ENCODE peak calls at places on chromosomes 4 and X, in eight cellular contexts. Y, Q, F, U, X, A, V and S are unnamed samples.

GRCh38 chr4:80213117-80213815 is 16.0 kb downstream of the PRDM8 start:
- DNase-seq in U (no peak), V (no peak), F (peak), A (no peak), Q (no peak), Y (peak), X (peak), S (no peak)

GRCh38 chr4:134320048-134320447 is 118.5 kb upstream of the PABPC4L start:
- DNase-seq in Y (peak), V (peak), X (no peak), F (peak), U (no peak), A (no peak), Q (no peak), S (no peak)

GRCh38 chrX:130118396-130118795 is 8.1 kb upstream of the ELF4 start:
- DNase-seq in U (no peak), V (peak), X (peak), Q (no peak), Y (peak), F (peak), A (peak), S (no peak)

GRCh38 chr4:133960975-133961374 is 240.6 kb downstream of the PABPC4L start:
- DNase-seq in F (no peak), U (peak), Q (no peak), X (no peak), A (no peak), Y (no peak), V (no peak), S (no peak)

GRCh38 chr4:139791681-139792080 is 126.1 kb downstream of the MGST2 start:
- DNase-seq in U (no peak), V (no peak), A (peak), Y (no peak), X (no peak), F (no peak), Q (no peak), S (no peak)

GRCh38 chr4:106587558-106587957 is 219.0 kb upstream of the GIMD1 start:
- DNase-seq in Q (no peak), V (peak), Y (peak), A (peak), F (peak), X (peak), U (no peak), S (peak)

GRCh38 chr4:144355809-144356757 is 215.6 kb upstream of the GYPA start:
- DNase-seq in Q (peak), U (peak), A (peak), X (peak), V (peak), Y (peak), F (peak), S (no peak)

GRCh38 chrX:140526138-140526537 is 21.3 kb upstream of the SOX3 start:
- DNase-seq in Q (no peak), F (peak), A (no peak), X (peak), U (no peak), Y (peak), V (no peak), S (no peak)

GRCh38 chrX:43975747-43976146 is 2.6 kb upstream of the NDP start:
- DNase-seq in F (no peak), Y (no peak), A (no peak), Q (no peak), V (no peak), X (no peak), U (no peak), S (no peak)

GRCh38 chr4:33537527-33537926 is 2706.8 kb downstream of the ARAP2 start:
- DNase-seq in V (no peak), Q (no peak), F (no peak), U (no peak), X (no peak), A (no peak), Y (no peak), S (no peak)

GRCh38 chr4:3217266-3217665 is 31.7 kb upstream of the MSANTD1 start:
- DNase-seq in X (no peak), U (no peak), Q (no peak), V (no peak), A (no peak), Y (no peak), F (no peak), S (no peak)
- H3K4me2 ChIP-seq in X (no peak), U (no peak), Q (no peak), V (no peak), A (no peak), Y (no peak), F (no peak), S (no peak)

GRCh38 chr4:45732161-45732560 is 391.7 kb downstream of the GABRG1 start:
- DNase-seq in Y (no peak), V (no peak), X (no peak), Q (no peak), F (no peak), U (no peak), A (no peak), S (no peak)
- H3K9ac ChIP-seq in Y (no peak), V (no peak), X (no peak), Q (no peak), F (no peak), U (no peak), A (no peak), S (no peak)

GRCh38 chr4:23212558-23212957 is 519.8 kb downstream of the GBA3 start:
- DNase-seq in Q (no peak), U (no peak), Y (peak), X (no peak), F (peak), A (no peak), V (no peak), S (no peak)
- TF ChIP-seq EZH2 in Q (no peak), U (no peak), Y (no peak), X (no peak), F (no peak), A (no peak), V (no peak), S (no peak)

DNA sequence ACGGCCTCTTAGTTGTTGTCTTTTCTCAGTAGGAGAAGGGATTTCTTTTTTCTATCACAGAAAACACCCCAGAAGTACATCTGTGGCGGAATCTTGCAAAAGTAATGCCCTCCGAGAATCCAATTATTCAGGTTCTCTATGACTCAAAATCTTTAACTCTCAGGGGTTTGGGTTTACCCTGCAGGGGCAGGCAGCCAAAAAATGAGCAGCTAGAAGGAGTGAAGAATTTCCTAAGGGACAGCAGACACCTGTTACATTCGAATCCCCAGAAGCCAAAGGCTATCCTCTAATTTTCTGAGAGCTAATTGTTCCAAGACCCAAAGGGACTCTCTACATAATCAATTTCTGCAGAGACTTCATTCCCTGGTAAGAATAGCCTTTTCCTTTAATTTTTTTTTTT is 27.4 kb upstream of the CBR4 start:
- DNase-seq in U (no peak), Q (no peak), V (peak), X (no peak), A (no peak), Y (no peak), F (no peak), S (no peak)
- H3K4me2 ChIP-seq in U (no peak), Q (no peak), V (peak), X (no peak), A (no peak), Y (no peak), F (no peak), S (no peak)

GRCh38 chrX:48694776-48695523 is 1.6 kb upstream of the SUV39H1 start:
- DNase-seq in X (no peak), Q (no peak), A (no peak), Y (no peak), F (no peak), U (no peak), V (no peak), S (no peak)
- H3K9ac ChIP-seq in X (peak), Q (peak), A (no peak), Y (peak), F (no peak), U (peak), V (no peak), S (no peak)

GRCh38 chr4:1000686-1001260 is 7.6 kb upstream of the SLC26A1 start:
- DNase-seq in Y (no peak), U (no peak), A (no peak), Q (no peak), X (no peak), F (no peak), V (no peak), S (no peak)

GRCh38 chr4:1001561-1002130 is 8.4 kb upstream of the SLC26A1 start:
- DNase-seq in F (no peak), X (peak), A (no peak), U (no peak), Q (no peak), V (no peak), Y (no peak), S (no peak)

GRCh38 chr4:1002631-1003251 is 8.7 kb upstream of the FGFRL1 start:
- DNase-seq in F (no peak), Q (no peak), Y (no peak), U (no peak), V (no peak), X (peak), A (no peak), S (no peak)

GRCh38 chr4:1003271-1004070 is 8.0 kb upstream of the FGFRL1 start:
- DNase-seq in Q (no peak), Y (no peak), A (no peak), X (no peak), F (no peak), U (no peak), V (no peak), S (no peak)

DNA sequence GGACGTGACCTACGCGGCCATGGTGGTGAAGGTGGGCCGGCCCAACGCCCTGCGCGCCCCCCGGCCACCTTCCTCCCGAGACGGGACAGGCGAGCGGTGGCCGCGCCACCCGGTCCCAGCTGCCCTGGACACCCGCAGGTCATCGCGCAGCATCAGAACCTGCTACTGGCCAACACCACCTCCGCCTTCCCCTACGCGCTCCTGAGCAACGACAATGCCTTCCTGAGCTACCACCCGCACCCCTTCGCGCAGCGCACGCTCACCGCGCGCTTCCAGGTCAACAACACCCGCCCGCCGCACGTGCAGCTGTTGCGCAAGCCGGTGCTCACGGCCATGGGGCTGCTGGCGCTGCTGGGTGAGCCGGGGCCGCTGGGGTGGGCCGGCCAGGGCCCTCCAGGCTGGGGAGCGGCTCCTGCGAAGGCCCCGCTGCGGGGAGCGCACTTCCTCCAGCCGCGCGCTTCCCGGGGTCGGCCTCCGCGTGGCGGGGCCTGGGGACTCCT is 9.0 kb upstream of the SLC26A1 start:
- DNase-seq in U (no peak), Y (no peak), F (no peak), Q (no peak), A (no peak), V (no peak), X (peak), S (no peak)
- TF ChIP-seq EZH2 in U (no peak), Y (peak), F (peak), Q (no peak), A (peak), V (no peak), X (peak), S (peak)

GRCh38 chrX:137482136-137482535 is 83.8 kb upstream of the ZIC3 start:
- DNase-seq in X (no peak), Y (no peak), U (no peak), A (no peak), Q (no peak), F (no peak), V (no peak), S (no peak)
- H3K4me2 ChIP-seq in X (no peak), Y (no peak), U (no peak), A (no peak), Q (no peak), F (no peak), V (no peak), S (no peak)